ENCODE peak calls at places on chromosomes 6 and 20, in five cellular contexts. B is mammary epithelial cell, W is cardiac muscle cell, S is WTC11, T is psoas muscle. L is an unnamed sample.

GRCh38 chr6:96766769-96767168 is 70.5 kb downstream of the GPR63 start:
- DNase-seq in B (no peak), S (no peak), T (no peak), W (no peak), L (no peak)

GRCh38 chr20:38272961-38273360 is 12.4 kb upstream of the KIAA1755 start:
- DNase-seq in W (peak; percentile 63), B (no peak), T (no peak), S (no peak), L (no peak)

GRCh38 chr6:160931378-160932343 is 59.9 kb upstream of the MAP3K4 start:
- DNase-seq in B (no peak), T (no peak), S (no peak), W (no peak), L (no peak)

GRCh38 chr6:79671605-79672266 is 40.6 kb downstream of the SH3BGRL2 start:
- DNase-seq in B (peak; percentile 73), W (no peak), T (no peak), S (no peak), L (no peak)

GRCh38 chr6:125453516-125453915 is 151.7 kb upstream of the HDDC2 start:
- DNase-seq in B (no peak), S (no peak), T (no peak), W (no peak), L (no peak)

GRCh38 chr6:139568157-139568955 is 193.9 kb upstream of the CITED2 start:
- DNase-seq in T (no peak), B (no peak), W (no peak), S (no peak), L (no peak)

GRCh38 chr6:34671801-34672656 is 24.5 kb downstream of the ILRUN start:
- DNase-seq in W (peak; percentile 39), S (no peak), T (no peak), B (peak; percentile 75), L (peak; percentile 82)

GRCh38 chr20:38751360-38751976 is 3.2 kb downstream of the ACTR5 start:
- DNase-seq in B (no peak), S (no peak), T (no peak), W (peak; percentile 57), L (peak; percentile 49)

GRCh38 chr6:132659082-132659481 is at the start of gene TAAR1:
- DNase-seq in B (no peak), S (no peak), W (no peak), T (no peak), L (no peak)

GRCh38 chr6:2688416-2689064 is 62.2 kb downstream of the MYLK4 start:
- DNase-seq in B (peak; percentile 89), S (no peak), T (no peak), W (peak; percentile 88), L (peak; percentile 32)

GRCh38 chr6:148711833-148712653 is 34.8 kb upstream of the UST start:
- DNase-seq in T (no peak), B (peak; percentile 34), S (no peak), W (no peak), L (no peak)

GRCh38 chr6:169809386-169809785 is 58.0 kb downstream of the ERMARD start:
- DNase-seq in W (no peak), B (no peak), S (no peak), T (no peak), L (no peak)

GRCh38 chr6:113647158-113647889 is 209.8 kb upstream of the MARCKS start:
- DNase-seq in B (no peak), S (no peak), T (no peak), W (no peak), L (no peak)

GRCh38 chr20:45489083-45489531 is 19.6 kb downstream of the WFDC2 start:
- DNase-seq in T (no peak), S (no peak), W (no peak), B (peak; percentile 88), L (no peak)

GRCh38 chr6:11621119-11621518 is 83.6 kb downstream of the TMEM170B start:
- DNase-seq in W (no peak), T (no peak), B (no peak), S (no peak), L (no peak)

GRCh38 chr20:53725575-53725970 is 131.9 kb upstream of the ZNF217 start:
- DNase-seq in S (no peak), T (no peak), B (no peak), W (no peak), L (no peak)

GRCh38 chr6:55276745-55277627 is 50.3 kb upstream of the GFRAL start:
- DNase-seq in B (peak; percentile 39), W (peak; percentile 84), T (peak; percentile 44), S (peak; percentile 32), L (peak; percentile 26)

GRCh38 chr6:8670792-8671191 is 235.4 kb upstream of the SLC35B3 start:
- DNase-seq in S (no peak), T (no peak), W (no peak), B (no peak), L (no peak)

DNA sequence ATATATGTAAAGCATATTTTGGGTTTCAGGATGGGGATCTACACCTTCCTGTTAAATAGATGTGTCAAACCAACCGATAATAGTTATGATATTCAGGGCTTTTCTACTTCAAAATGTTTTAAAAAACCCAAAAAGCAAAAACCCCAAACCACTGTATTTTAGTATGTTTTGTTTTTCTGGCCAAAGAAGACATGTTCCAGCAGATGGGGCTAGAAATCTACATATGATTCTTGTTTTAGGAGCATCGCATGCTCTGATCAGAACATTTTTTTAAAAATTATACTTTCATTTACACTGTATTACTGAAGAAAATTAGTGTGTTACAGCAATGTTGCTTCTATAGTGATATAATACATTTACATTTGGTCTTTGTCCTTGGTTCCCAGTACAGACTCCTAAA is 11.0 kb downstream of the RMND1 start:
- DNase-seq in T (no peak), W (peak; percentile 60), B (no peak), S (no peak), L (peak; percentile 25)
- TF ChIP-seq CTCF in T (peak; percentile 17), W (peak; percentile 50), B (peak; percentile 36), S (no peak), L (peak; percentile 56)

GRCh38 chr6:63306446-63306845 is 13.3 kb downstream of the LGSN start:
- DNase-seq in T (no peak), B (no peak), S (no peak), W (no peak), L (no peak)

GRCh38 chr6:63305278-63305677 is 14.5 kb downstream of the LGSN start:
- DNase-seq in W (no peak), B (peak; percentile 11), S (no peak), T (no peak), L (no peak)

GRCh38 chr6:63307581-63308246 is 12.1 kb downstream of the LGSN start:
- DNase-seq in T (no peak), S (no peak), B (peak; percentile 37), W (peak; percentile 67), L (peak; percentile 36)
- TF ChIP-seq CTCF in T (peak; percentile 24), S (no peak), B (peak; percentile 59), W (peak; percentile 58), L (peak; percentile 51)

GRCh38 chr6:27472182-27472616 is 706 bp downstream of the ZNF184 start:
- DNase-seq in S (peak; percentile 49), B (peak; percentile 70), T (peak; percentile 66), W (peak; percentile 80), L (peak; percentile 60)

GRCh38 chr6:27471365-27472115 is 1.4 kb downstream of the ZNF184 start:
- DNase-seq in T (no peak), W (no peak), B (no peak), S (no peak), L (no peak)

GRCh38 chr6:27474172-27474465 is 1.2 kb upstream of the ZNF184 start:
- DNase-seq in B (no peak), S (no peak), W (no peak), T (no peak), L (no peak)

GRCh38 chr6:27474672-27475071 is 1.8 kb upstream of the ZNF184 start:
- DNase-seq in B (no peak), W (no peak), T (no peak), S (no peak), L (no peak)

GRCh38 chr6:27472617-27473400 is at the start of gene ZNF184:
- DNase-seq in S (peak; percentile 96), B (peak; percentile 99), T (peak; percentile 97), W (peak; percentile 99), L (peak; percentile 90)
- TF ChIP-seq CTCF in S (no peak), B (no peak), T (no peak), W (peak; percentile 9), L (no peak)

GRCh38 chr20:51767867-51768758 is at the start of gene ATP9A:
- DNase-seq in W (peak; percentile 43), S (peak; percentile 39), T (peak; percentile 51), B (peak; percentile 14), L (no peak)

GRCh38 chr20:51772236-51772635 is 4.0 kb upstream of the ATP9A start:
- DNase-seq in T (no peak), W (no peak), S (no peak), B (no peak), L (no peak)

GRCh38 chr20:51769941-51770615 is 1.9 kb upstream of the ATP9A start:
- DNase-seq in W (no peak), S (no peak), T (no peak), B (no peak), L (no peak)

GRCh38 chr20:51767018-51767866 is 948 bp downstream of the ATP9A start:
- DNase-seq in T (peak; percentile 64), W (peak; percentile 35), B (peak; percentile 80), S (peak; percentile 90), L (no peak)

DNA sequence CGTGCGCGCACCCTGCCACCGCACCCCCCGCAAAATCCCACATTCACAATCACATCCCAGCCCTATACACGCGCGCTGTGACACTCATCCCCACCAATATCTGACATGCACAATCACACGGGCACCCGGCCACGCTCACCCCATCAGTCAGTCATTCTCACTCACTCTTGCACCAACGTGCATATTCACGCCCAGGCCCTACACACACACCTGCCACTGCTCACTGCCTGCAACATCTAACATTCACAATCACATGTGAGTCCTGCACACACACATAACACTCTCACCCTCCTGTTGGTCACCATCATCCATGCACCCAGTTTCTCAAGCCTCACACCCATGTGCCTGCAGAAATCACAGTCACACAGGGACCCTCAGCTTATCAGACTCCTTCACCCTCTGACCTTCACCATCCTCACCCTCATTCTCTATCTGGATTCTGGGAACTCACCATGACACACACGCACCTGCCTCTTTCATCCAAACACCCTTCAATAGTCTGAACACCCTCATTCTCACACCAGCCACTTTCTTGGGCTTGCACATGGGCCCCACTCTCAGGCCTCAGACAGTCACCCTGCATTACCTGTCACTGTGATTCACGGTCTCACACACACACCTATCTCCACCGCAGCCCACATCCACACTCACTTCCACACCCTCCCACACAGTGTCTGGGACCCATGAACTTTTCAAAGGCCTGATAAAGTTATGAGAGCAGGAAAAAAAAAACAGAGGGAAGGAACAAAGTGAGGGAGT is 748 bp upstream of the ATP9A start:
- DNase-seq in S (no peak), B (no peak), W (peak; percentile 7), T (no peak), L (no peak)
- TF ChIP-seq CTCF in S (no peak), B (no peak), W (no peak), T (no peak), L (no peak)

DNA sequence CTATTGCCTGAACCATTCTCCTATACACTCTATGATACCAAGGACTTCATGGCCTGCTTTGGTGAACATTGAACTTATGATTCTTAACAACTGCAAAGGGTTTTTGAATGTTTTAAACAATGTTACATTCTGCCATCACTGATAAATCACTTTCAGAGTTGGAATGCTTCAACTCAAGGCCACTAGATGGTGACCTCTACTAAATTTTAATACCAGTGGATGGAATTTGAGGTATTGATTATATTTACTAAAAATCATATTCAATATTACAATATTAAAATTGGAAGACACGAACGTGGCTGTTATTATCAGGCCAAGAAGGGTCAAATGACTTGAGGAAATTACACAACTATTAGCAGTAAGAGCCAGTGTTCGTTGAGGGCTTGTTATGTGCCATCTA is 18.6 kb downstream of the MYCT1 start:
- DNase-seq in T (no peak), S (no peak), W (no peak), B (no peak), L (no peak)
- TF ChIP-seq CTCF in T (no peak), S (no peak), W (no peak), B (peak; percentile 28), L (no peak)

L was measured in GM10248.